ENCODE peak calls at places on chromosomes 7 and 10, in five cellular contexts. N is heart left ventricle, O is body of pancreas, R is HepG2, X is right lobe of liver. P is an unnamed sample.

GRCh38 chr7:30791126-30791525 is 19.9 kb downstream of the MINDY4 start:
- DNase-seq in N (no peak), X (no peak), O (no peak), R (no peak), P (peak)

GRCh38 chr7:78443811-78444210 is 645.2 kb downstream of the PHTF2 start:
- DNase-seq in N (no peak), X (no peak), O (no peak), R (no peak), P (no peak)

GRCh38 chr7:5477723-5478531 is 54.3 kb upstream of the TNRC18 start:
- DNase-seq in O (no peak), X (no peak), N (peak), R (no peak), P (peak)

GRCh38 chr7:140053812-140054539 is 8.8 kb downstream of the PARP12 start:
- DNase-seq in N (no peak), O (no peak), X (no peak), R (no peak), P (peak)

GRCh38 chr7:45514944-45515343 is 59.2 kb upstream of the ADCY1 start:
- DNase-seq in R (no peak), X (no peak), O (no peak), N (no peak), P (no peak)

GRCh38 chr10:27658788-27659187 is 86.8 kb downstream of the MKX start:
- DNase-seq in N (no peak), R (no peak), O (no peak), X (no peak), P (no peak)

GRCh38 chr10:70528726-70529362 is 50.3 kb downstream of the PALD1 start:
- DNase-seq in O (no peak), R (peak), N (no peak), X (no peak), P (peak)

GRCh38 chr7:193538-194256 is 1.3 kb downstream of the FAM20C start:
- DNase-seq in R (no peak), N (no peak), X (no peak), O (no peak), P (no peak)

GRCh38 chr10:96586419-96587254 is at the start of gene TM9SF3:
- DNase-seq in O (peak), R (peak), X (peak), N (peak), P (peak)

GRCh38 chr7:2495402-2496309 is 19.5 kb upstream of the GRIFIN start:
- DNase-seq in X (no peak), N (no peak), O (no peak), R (no peak), P (no peak)

GRCh38 chr10:62381385-62382102 is 7.4 kb downstream of the ZNF365 start:
- DNase-seq in O (no peak), N (no peak), X (no peak), R (no peak), P (no peak)

GRCh38 chr7:37208528-37208927 is 240.1 kb downstream of the ELMO1 start:
- DNase-seq in R (peak), X (no peak), O (peak), N (peak), P (peak)

GRCh38 chr10:93475871-93476270 is 6.3 kb downstream of the MYOF start:
- DNase-seq in R (peak), O (no peak), X (no peak), N (no peak), P (no peak)

GRCh38 chr10:117216611-117217195 is 19.4 kb downstream of the KCNK18 start:
- DNase-seq in O (peak), X (peak), R (peak), N (peak), P (peak)

GRCh38 chr10:71045188-71045841 is 156.9 kb upstream of the PCBD1 start:
- DNase-seq in N (peak), X (peak), O (peak), R (no peak), P (no peak)

GRCh38 chr10:95478935-95479334 is 82.2 kb downstream of the SORBS1 start:
- DNase-seq in R (no peak), N (no peak), O (no peak), X (no peak), P (no peak)

GRCh38 chr7:141558544-141559183 is 7.5 kb downstream of the AGK start:
- DNase-seq in X (no peak), N (no peak), O (no peak), R (no peak), P (no peak)

GRCh38 chr10:124324856-124325657 is 93.7 kb downstream of the OAT start:
- DNase-seq in O (no peak), N (no peak), R (no peak), X (no peak), P (no peak)

GRCh38 chr7:112946350-112946749 is 140.3 kb downstream of the GPR85 start:
- DNase-seq in N (no peak), X (no peak), R (no peak), O (no peak), P (no peak)

GRCh38 chr10:121580276-121581116 is 17.7 kb downstream of the FGFR2 start:
- DNase-seq in R (no peak), N (no peak), X (no peak), O (no peak), P (no peak)

GRCh38 chr7:158378978-158379377 is 208.6 kb downstream of the PTPRN2 start:
- DNase-seq in N (no peak), R (no peak), X (no peak), O (no peak), P (no peak)

GRCh38 chr7:80876894-80877414 is 41.9 kb downstream of the SEMA3C start:
- DNase-seq in R (no peak), X (no peak), N (no peak), O (no peak), P (peak)

GRCh38 chr7:108010377-108010776 is 7.4 kb upstream of the LAMB1 start:
- DNase-seq in X (no peak), R (peak), O (no peak), N (no peak), P (no peak)

GRCh38 chr7:18226598-18226997 is 199.0 kb upstream of the PRPS1L1 start:
- DNase-seq in O (no peak), X (no peak), N (no peak), R (no peak), P (no peak)

GRCh38 chr10:71389768-71390434 is 6.8 kb upstream of the CDH23 start:
- DNase-seq in O (no peak), R (no peak), N (no peak), X (no peak), P (no peak)

GRCh38 chr10:28558923-28559508 is 26.1 kb downstream of the WAC start:
- DNase-seq in X (no peak), O (no peak), N (no peak), R (no peak), P (no peak)

GRCh38 chr10:88879754-88880286 is at the start of gene STAMBPL1:
- DNase-seq in N (no peak), R (no peak), X (no peak), O (no peak), P (no peak)

GRCh38 chr7:100266576-100267354 is 40.7 kb upstream of the SPDYE3 start:
- DNase-seq in O (no peak), N (no peak), X (no peak), R (no peak), P (no peak)

GRCh38 chr7:100275120-100275519 is 32.4 kb upstream of the SPDYE3 start:
- DNase-seq in R (no peak), N (no peak), X (no peak), O (no peak), P (no peak)

GRCh38 chr7:100267648-100268047 is 39.9 kb upstream of the SPDYE3 start:
- DNase-seq in R (no peak), X (no peak), N (no peak), O (no peak), P (no peak)

GRCh38 chr7:100271716-100272537 is 35.6 kb upstream of the SPDYE3 start:
- DNase-seq in O (peak), N (peak), X (peak), R (peak), P (peak)
- TF ChIP-seq POLR2A in O (peak), N (no peak), X (peak), R (no peak), P (no peak)

GRCh38 chr10:132537713-132538020 is at the start of gene INPP5A:
- DNase-seq in X (no peak), N (no peak), R (no peak), O (no peak), P (no peak)

GRCh38 chr10:132538031-132538789 is 623 bp downstream of the INPP5A start:
- DNase-seq in X (peak), R (no peak), O (peak), N (peak), P (peak)

GRCh38 chr10:132539431-132539839 is 1.8 kb downstream of the INPP5A start:
- DNase-seq in O (peak), N (peak), R (no peak), X (peak), P (no peak)

GRCh38 chr10:132539894-132540293 is 2.3 kb downstream of the INPP5A start:
- DNase-seq in X (no peak), N (peak), O (no peak), R (no peak), P (no peak)

GRCh38 chr10:132538790-132539421 is 1.3 kb downstream of the INPP5A start:
- DNase-seq in R (no peak), N (peak), O (peak), X (peak), P (no peak)
- TF ChIP-seq POLR2A in R (no peak), N (no peak), O (no peak), X (no peak), P (no peak)

GRCh38 chr10:113854757-113855626 is 531 bp downstream of the NHLRC2 start:
- DNase-seq in R (peak), O (peak), N (peak), X (peak), P (peak)
- TF ChIP-seq POLR2A in R (peak), O (peak), N (no peak), X (peak), P (peak)

DNA sequence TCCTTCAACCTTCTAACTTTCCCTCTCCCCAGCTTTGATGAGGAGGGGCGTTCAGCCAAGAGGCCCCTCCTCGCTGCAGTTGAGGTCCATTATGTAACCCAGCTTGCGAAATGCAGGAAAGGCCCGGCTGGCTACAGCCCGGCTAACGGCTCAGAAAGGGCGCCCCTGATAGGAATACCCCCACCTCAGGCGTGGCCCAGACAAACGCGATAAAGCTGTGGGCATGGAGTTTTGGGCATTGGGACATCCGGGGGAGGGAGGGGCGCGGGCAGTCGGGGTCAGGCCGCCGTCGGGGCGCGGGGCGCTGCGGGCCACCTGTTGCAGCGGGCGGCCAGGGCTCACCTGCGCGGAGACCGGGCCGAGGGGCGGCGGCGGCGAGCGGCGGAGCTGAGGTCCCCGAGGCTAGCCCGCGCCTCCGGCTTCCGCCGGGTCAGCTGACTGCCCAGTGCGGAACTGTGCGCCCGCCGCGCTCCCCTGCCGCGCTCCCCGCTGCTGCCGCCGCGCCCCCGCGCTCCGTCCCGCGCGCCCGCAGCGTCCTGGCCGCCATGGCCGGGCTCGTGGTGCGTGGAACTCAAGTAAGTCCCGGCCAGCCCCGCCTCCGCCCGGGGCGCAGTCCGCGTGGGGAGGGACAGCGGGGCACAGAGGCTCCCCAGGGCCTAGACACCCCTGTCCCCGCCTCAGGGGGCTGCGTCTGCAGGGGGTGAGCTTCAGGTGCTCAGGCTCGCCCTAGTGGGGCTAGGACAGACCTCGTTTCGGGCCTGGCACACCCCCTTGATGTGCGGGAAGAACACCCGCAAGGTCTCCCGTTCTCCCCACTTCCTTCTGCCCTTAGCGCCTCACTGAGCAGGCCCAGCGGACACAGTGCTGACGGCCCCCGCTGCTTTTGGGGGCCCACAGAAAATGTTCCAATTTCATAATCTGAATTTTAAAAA is at the start of gene LRMDA:
- DNase-seq in O (peak), N (peak), R (peak), X (peak), P (peak)
- TF ChIP-seq POLR2A in O (peak), N (no peak), R (peak), X (peak), P (no peak)

GRCh38 chr7:43872401-43873165 is 3.3 kb upstream of the MRPS24 start:
- DNase-seq in N (peak), O (peak), X (no peak), R (no peak), P (no peak)

GRCh38 chr7:43871064-43871463 is 1.7 kb upstream of the MRPS24 start:
- DNase-seq in R (no peak), O (no peak), N (no peak), X (no peak), P (no peak)

GRCh38 chr7:43876266-43876665 is 6.9 kb upstream of the MRPS24 start:
- DNase-seq in O (no peak), R (no peak), N (no peak), X (no peak), P (no peak)

GRCh38 chr7:43870316-43870715 is 999 bp upstream of the MRPS24 start:
- DNase-seq in N (no peak), R (no peak), O (no peak), X (no peak), P (no peak)

DNA sequence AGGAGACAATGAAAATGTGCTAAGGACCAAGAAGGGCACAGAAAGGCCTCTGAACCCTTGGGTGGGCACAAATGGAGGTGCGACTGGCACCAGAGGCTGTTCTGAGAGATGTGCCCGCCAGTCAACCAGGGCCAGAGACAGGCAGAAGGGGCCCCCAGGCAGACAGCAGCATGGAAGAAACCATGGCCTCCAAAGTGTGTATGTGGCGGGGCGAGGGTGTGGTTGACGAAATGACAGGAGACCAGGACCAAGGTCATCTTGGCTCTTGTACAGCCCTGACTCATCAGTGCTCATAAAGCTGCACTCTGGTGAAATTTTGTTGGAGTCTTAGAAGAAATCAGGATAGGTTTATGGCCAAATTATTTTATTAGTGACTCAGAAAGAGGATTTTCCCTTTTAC is 4.0 kb upstream of the MRPS24 start:
- DNase-seq in X (no peak), N (peak), O (peak), R (no peak), P (peak)
- TF ChIP-seq POLR2A in X (no peak), N (no peak), O (no peak), R (no peak), P (no peak)

DNA sequence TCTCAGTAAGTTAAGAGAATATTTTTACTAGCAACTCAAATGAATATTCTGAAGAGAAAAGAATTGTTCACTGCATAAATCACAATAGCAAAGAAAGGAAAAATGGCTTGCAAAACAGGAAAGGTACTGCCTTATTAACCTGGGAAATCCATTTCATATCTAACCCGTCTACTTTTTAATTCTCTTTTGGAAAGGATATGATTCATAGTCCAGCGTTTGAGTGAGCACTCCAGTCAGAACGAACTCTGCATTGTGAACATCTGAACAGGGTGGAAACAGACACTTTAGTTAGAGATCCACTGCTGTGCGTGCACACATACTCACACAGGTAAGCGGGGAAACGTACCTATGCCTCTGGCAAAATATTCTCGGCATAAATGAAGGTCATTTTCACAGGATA is 56.8 kb downstream of the PAXIP1 start:
- DNase-seq in O (no peak), N (no peak), R (no peak), X (no peak), P (no peak)
- TF ChIP-seq POLR2A in O (no peak), N (no peak), R (no peak), X (no peak), P (no peak)

GRCh38 chr10:77887631-77888355 is 38.8 kb downstream of the DLG5 start:
- DNase-seq in N (no peak), X (no peak), R (peak), O (no peak), P (peak)
- TF ChIP-seq POLR2A in N (no peak), X (no peak), R (peak), O (no peak), P (no peak)

DNA sequence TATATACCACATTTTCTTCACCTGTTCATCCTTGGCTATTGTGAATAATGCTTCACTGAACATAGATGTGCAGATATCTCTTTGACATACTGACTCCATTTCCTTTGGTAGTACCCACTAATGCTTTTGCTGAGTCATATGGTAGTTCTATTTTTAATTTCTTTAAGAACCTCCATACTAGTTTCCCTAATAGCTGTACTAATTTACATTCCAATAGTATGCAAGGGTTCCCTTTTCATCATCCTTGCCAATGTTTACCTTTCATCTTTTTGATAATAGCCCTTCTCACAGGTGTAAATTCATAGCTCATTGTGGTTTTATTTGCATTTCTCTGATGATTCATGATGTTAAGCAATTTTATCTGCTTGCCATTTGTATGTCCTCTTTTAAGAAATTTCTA is 159.9 kb downstream of the CALCR start:
- DNase-seq in X (no peak), O (no peak), R (no peak), N (no peak), P (no peak)
- TF ChIP-seq POLR2A in X (no peak), O (no peak), R (no peak), N (no peak), P (no peak)

DNA sequence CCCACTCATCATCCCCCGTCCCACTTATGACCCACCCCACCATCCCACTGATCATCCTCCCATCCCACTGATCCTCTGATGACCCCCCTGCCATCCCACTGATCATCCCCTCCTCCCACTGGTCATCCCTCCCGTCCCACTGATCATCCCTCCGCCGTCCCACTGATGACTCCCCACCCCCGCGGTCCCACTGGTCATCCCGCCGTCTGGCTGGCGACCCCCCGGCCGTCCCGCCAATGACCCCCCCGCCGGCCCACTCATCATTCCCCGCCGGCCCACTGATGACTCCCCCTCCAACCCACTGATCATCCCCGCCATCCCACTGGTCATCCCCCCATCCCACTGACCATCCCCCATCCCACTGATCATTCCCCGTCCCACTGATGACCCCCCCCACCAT is 161.1 kb downstream of the GRM8 start:
- DNase-seq in R (no peak), O (no peak), N (no peak), X (no peak), P (no peak)
- TF ChIP-seq POLR2A in R (no peak), O (no peak), N (no peak), X (no peak), P (no peak)